ENCODE peak calls at places on chromosomes 5 and 9, in four cellular contexts. One of them, this sample, is unnamed.

GRCh38 chr9:15231788-15232635 is 75.0 kb downstream of the TTC39B start:
- DNase-seq in activated CD4-positive, CD25-positive, alpha-beta regulatory T cell: no peak
- DNase-seq in sciatic nerve: no peak
- DNase-seq in AG08396: peak
- DNase-seq in this sample: no peak

GRCh38 chr5:35138232-35138631 is 90.5 kb upstream of the AGXT2 start:
- DNase-seq in activated CD4-positive, CD25-positive, alpha-beta regulatory T cell: no peak
- DNase-seq in sciatic nerve: no peak
- DNase-seq in AG08396: no peak
- DNase-seq in this sample: no peak

GRCh38 chr9:101711330-101711941 is 27.0 kb downstream of the GRIN3A start:
- DNase-seq in activated CD4-positive, CD25-positive, alpha-beta regulatory T cell: no peak
- DNase-seq in sciatic nerve: no peak
- DNase-seq in AG08396: peak
- DNase-seq in this sample: no peak

GRCh38 chr5:123119334-123119986 is 30.4 kb downstream of the PRDM6 start:
- DNase-seq in activated CD4-positive, CD25-positive, alpha-beta regulatory T cell: no peak
- DNase-seq in sciatic nerve: no peak
- DNase-seq in AG08396: peak
- DNase-seq in this sample: no peak

GRCh38 chr5:125485003-125485641 is 738.7 kb upstream of the ZNF608 start:
- DNase-seq in activated CD4-positive, CD25-positive, alpha-beta regulatory T cell: no peak
- DNase-seq in sciatic nerve: no peak
- DNase-seq in AG08396: peak
- DNase-seq in this sample: peak

GRCh38 chr5:41878598-41879305 is 8.5 kb upstream of the OXCT1 start:
- DNase-seq in activated CD4-positive, CD25-positive, alpha-beta regulatory T cell: no peak
- DNase-seq in sciatic nerve: no peak
- DNase-seq in AG08396: no peak
- DNase-seq in this sample: no peak

GRCh38 chr9:4864698-4865097 is 72.0 kb downstream of the RCL1 start:
- DNase-seq in activated CD4-positive, CD25-positive, alpha-beta regulatory T cell: no peak
- DNase-seq in sciatic nerve: no peak
- DNase-seq in AG08396: no peak
- DNase-seq in this sample: no peak

GRCh38 chr9:83509372-83509771 is 28.8 kb downstream of the FRMD3 start:
- DNase-seq in activated CD4-positive, CD25-positive, alpha-beta regulatory T cell: no peak
- DNase-seq in sciatic nerve: no peak
- DNase-seq in AG08396: peak
- DNase-seq in this sample: no peak

GRCh38 chr5:171953860-171954701 is 52.4 kb downstream of the FBXW11 start:
- DNase-seq in activated CD4-positive, CD25-positive, alpha-beta regulatory T cell: no peak
- DNase-seq in sciatic nerve: no peak
- DNase-seq in AG08396: peak
- DNase-seq in this sample: no peak

GRCh38 chr5:98301567-98301966 is 471.9 kb upstream of the RGMB start:
- DNase-seq in activated CD4-positive, CD25-positive, alpha-beta regulatory T cell: no peak
- DNase-seq in sciatic nerve: no peak
- DNase-seq in AG08396: no peak
- DNase-seq in this sample: no peak

GRCh38 chr5:158560170-158560569 is 539.5 kb downstream of the EBF1 start:
- DNase-seq in activated CD4-positive, CD25-positive, alpha-beta regulatory T cell: no peak
- DNase-seq in sciatic nerve: no peak
- DNase-seq in AG08396: no peak
- DNase-seq in this sample: no peak

GRCh38 chr5:132486318-132487094 is 4.1 kb downstream of the IRF1 start:
- DNase-seq in activated CD4-positive, CD25-positive, alpha-beta regulatory T cell: no peak
- DNase-seq in sciatic nerve: peak
- DNase-seq in AG08396: no peak
- DNase-seq in this sample: no peak

GRCh38 chr9:85081963-85082362 is 412.4 kb downstream of the NTRK2 start:
- DNase-seq in activated CD4-positive, CD25-positive, alpha-beta regulatory T cell: no peak
- DNase-seq in sciatic nerve: no peak
- DNase-seq in AG08396: no peak
- DNase-seq in this sample: no peak

GRCh38 chr9:126397056-126397455 is 70.4 kb downstream of the MVB12B start:
- DNase-seq in activated CD4-positive, CD25-positive, alpha-beta regulatory T cell: peak
- DNase-seq in sciatic nerve: no peak
- DNase-seq in AG08396: no peak
- DNase-seq in this sample: no peak

GRCh38 chr9:85944672-85945071 is 3.7 kb downstream of the NAA35 start:
- DNase-seq in activated CD4-positive, CD25-positive, alpha-beta regulatory T cell: no peak
- DNase-seq in sciatic nerve: no peak
- DNase-seq in AG08396: no peak
- DNase-seq in this sample: no peak

GRCh38 chr5:108681079-108681921 is 66.4 kb upstream of the FER start:
- DNase-seq in activated CD4-positive, CD25-positive, alpha-beta regulatory T cell: no peak
- DNase-seq in sciatic nerve: no peak
- DNase-seq in AG08396: peak
- DNase-seq in this sample: no peak

GRCh38 chr9:121556580-121556979 is 56.9 kb upstream of the GGTA1 start:
- DNase-seq in activated CD4-positive, CD25-positive, alpha-beta regulatory T cell: no peak
- DNase-seq in sciatic nerve: no peak
- DNase-seq in AG08396: peak
- DNase-seq in this sample: no peak

GRCh38 chr9:79565245-79565644 is 6.5 kb upstream of the TLE4 start:
- DNase-seq in activated CD4-positive, CD25-positive, alpha-beta regulatory T cell: no peak
- DNase-seq in sciatic nerve: no peak
- DNase-seq in AG08396: no peak
- DNase-seq in this sample: no peak